ENCODE peak calls at places on chromosomes 16 and 17, in eight cellular contexts. Q, G, E, T, L, U, W and H are unnamed samples. For H3K27me3, the result is how much of the 10 kb centered on the place peaks cover.

GRCh38 chr17:82020874-82021727 is 1.6 kb downstream of the CENPX start:
- ATAC-seq in Q (peak), T (no peak), G (peak), W (no peak), E (peak), L (no peak), U (peak), H (no peak)

GRCh38 chr17:75808905-75809621 is 24.5 kb downstream of the UNK start:
- ATAC-seq in E (no peak), Q (peak), U (peak), G (no peak), T (peak), L (no peak), W (peak), H (peak)

GRCh38 chr17:2798188-2798587 is 1.9 kb downstream of the RAP1GAP2 start:
- ATAC-seq in E (no peak), W (no peak), T (no peak), Q (no peak), G (no peak), U (no peak), L (peak), H (no peak)

GRCh38 chr16:81740163-81740562 is 38.9 kb upstream of the PLCG2 start:
- ATAC-seq in U (peak), L (peak), E (no peak), Q (no peak), T (peak), W (no peak), G (peak), H (no peak)

GRCh38 chr16:10923146-10923649 is 19.1 kb downstream of the DEXI start:
- ATAC-seq in T (no peak), L (no peak), U (no peak), G (peak), Q (no peak), W (no peak), E (no peak), H (no peak)

GRCh38 chr17:63960006-63960405 is 12.7 kb downstream of the SCN4A start:
- ATAC-seq in Q (no peak), E (no peak), L (no peak), G (no peak), T (no peak), W (no peak), U (no peak), H (no peak)

GRCh38 chr16:50247906-50248608 is 18.3 kb upstream of the ADCY7 start:
- ATAC-seq in G (peak), T (no peak), U (no peak), L (peak), W (no peak), E (no peak), Q (no peak), H (no peak)

GRCh38 chr17:3983945-3984484 is 19.8 kb upstream of the ATP2A3 start:
- ATAC-seq in T (peak), U (no peak), Q (no peak), L (no peak), W (peak), E (no peak), G (no peak), H (peak)

GRCh38 chr17:9199474-9200196 is 178.3 kb downstream of the NTN1 start:
- ATAC-seq in Q (no peak), G (no peak), E (no peak), W (no peak), T (no peak), L (peak), U (no peak), H (no peak)

GRCh38 chr16:84603115-84603816 is 14.6 kb downstream of the COTL1 start:
- ATAC-seq in U (peak), W (peak), L (no peak), Q (peak), G (no peak), E (peak), T (no peak), H (peak)

GRCh38 chr17:79779088-79779529 is 1.2 kb downstream of the CBX2 start:
- ATAC-seq in W (no peak), L (peak), G (no peak), E (no peak), T (peak), U (no peak), Q (no peak), H (no peak)

DNA sequence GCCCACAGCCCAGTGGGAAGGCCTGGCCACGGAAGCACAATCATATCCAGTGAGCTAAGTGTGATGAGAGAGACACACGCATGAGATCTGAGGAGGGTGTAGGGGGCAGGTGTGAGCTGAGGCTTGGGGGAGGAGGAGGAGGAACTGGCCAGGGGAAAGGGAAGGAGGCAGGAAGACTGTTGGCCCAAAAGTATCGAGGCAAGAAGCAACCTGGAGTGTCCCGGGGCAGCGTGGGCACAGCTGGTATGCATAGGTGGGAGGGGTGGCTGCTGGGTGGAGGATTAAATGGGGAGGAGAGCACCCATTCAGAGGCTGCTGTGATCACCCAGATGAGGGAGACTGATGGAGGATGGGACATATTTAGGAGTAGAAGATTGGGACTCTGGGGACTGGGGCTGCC is 41.4 kb downstream of the ARHGAP27 start:
- ATAC-seq in T (no peak), Q (no peak), G (no peak), E (no peak), U (no peak), W (no peak), L (no peak), H (no peak)
- TF ChIP-seq POLR2AphosphoS5 in T (no peak), Q (no peak), G (no peak), E (no peak), U (no peak), W (no peak), L (no peak), H (no peak)

GRCh38 chr16:1295465-1295864 is 14.0 kb upstream of the UBE2I start:
- ATAC-seq in Q (no peak), W (no peak), L (peak), E (no peak), U (no peak), G (no peak), T (no peak), H (no peak)
- H3K27me3 ChIP-seq in Q (under half), W (under half), L (under half), E (under half), U (under half), G (under half), T (under half), H (half or more)

DNA sequence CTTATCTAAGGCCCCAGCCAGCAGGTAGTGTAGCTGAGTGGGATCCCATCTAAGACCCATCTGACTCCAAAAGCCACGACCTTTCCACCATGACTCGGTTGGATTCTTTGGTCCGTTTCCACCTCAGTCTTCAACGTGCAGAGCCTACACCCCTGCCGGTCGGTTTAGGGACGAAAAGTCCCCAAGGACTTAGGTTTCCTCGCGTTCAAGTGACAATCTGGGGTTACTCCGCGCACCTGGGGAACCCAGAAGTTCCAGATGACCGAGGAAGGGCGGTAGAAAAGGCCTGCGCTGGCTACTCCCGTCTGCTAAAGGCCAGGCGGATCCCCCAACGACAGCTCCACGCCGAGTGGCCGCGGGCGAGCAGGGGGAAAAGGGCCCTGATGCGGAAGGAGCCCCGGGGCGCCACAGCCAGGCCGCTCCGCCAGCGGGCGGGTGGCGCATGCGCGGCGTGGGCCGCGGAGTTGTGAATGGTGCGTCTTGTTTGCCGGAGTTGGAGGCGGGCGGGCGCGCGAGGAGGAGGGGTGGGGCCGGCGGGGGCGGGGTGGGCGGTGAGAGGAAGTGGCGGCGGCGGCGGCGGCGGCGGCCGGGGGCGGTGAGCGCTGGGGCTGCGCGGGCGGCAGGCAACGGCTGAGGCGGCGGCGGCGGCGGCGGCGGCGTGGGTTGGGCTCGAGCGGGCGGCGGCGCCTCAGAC is at the start of gene CBFB:
- ATAC-seq in E (peak), L (peak), Q (peak), G (peak), W (peak), U (peak), T (peak), H (peak)
- TF ChIP-seq POLR2AphosphoS5 in E (peak), L (peak), Q (peak), G (peak), W (peak), U (peak), T (peak), H (peak)

GRCh38 chr16:23865853-23866252 is 30.1 kb downstream of the PRKCB start:
- ATAC-seq in G (no peak), U (no peak), L (peak), T (no peak), E (no peak), W (no peak), Q (no peak), H (no peak)
- H3K27me3 ChIP-seq in G (under half), U (under half), L (half or more), T (under half), E (half or more), W (under half), Q (under half), H (under half)

DNA sequence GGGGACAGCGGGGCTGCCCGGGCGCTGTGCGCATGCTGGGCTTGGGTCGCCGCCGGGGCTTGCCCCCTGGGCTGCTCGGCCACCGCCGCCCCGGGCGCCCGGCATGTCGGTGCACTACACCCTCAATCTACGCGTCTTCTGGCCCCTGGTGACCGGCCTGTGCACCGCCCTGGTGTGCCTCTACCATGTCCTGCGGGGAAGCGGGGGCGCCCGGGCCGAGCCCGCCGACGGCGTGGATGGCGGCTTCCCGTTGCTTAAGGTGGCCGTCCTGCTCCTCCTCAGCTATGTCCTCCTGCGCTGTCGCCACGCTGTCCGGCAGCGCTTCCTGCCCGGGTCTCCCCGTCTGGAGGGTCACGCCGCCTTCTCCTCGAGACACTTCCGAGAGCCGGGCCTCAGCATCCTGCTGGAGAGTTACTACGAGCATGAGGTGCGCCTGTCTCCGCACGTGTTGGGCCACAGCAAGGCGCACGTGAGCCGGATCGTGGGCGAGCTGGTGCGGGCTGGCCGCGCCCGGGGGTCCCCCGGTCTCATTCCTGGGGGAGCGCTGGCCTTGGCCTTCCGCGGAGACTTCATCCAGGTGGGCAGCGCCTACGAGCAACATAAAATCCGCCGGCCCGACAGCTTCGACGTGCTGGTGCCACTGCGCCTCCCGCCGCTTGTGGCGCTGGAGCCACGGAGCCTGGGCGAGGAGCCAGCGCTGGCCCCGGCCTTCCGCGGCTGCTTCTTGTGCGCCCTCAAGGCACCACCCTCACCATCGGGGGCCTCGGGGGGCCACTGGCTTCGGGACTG is 789 bp downstream of the ITPRIPL2 start:
- ATAC-seq in W (peak), Q (peak), T (no peak), E (peak), G (peak), L (peak), U (peak), H (peak)
- TF ChIP-seq POLR2AphosphoS5 in W (peak), Q (peak), T (no peak), E (peak), G (no peak), L (no peak), U (peak), H (peak)